ENCODE peak calls at places on chromosomes 16 and 17, in seven cellular contexts. R is GM23338, P is GM06990, M is body of pancreas, N is fibroblast of lung, Z is stomach, W is IMR-90. L is an unnamed sample.
A peak's percentile ranks its signal among the peaks of the same experiment; 100 is the strongest.

GRCh38 chr16:88978608-88979346 is 1.8 kb upstream of the CBFA2T3 start:
- DNase-seq in R (no peak), P (peak; percentile 91), M (no peak), N (no peak), Z (no peak), W (no peak), L (no peak)

GRCh38 chr17:66978514-66979061 is 14.1 kb downstream of the CACNG4 start:
- DNase-seq in R (no peak), P (no peak), M (no peak), N (no peak), Z (no peak), W (no peak), L (no peak)

GRCh38 chr17:35491417-35491816 is 42.9 kb upstream of the SLFN13 start:
- DNase-seq in R (no peak), P (no peak), M (no peak), N (no peak), Z (no peak), W (no peak), L (no peak)

GRCh38 chr16:3094289-3095027 is 4.6 kb downstream of the ZSCAN10 start:
- DNase-seq in R (peak; percentile 86), P (no peak), M (peak; percentile 62), N (peak; percentile 49), Z (peak; percentile 59), W (peak; percentile 23), L (no peak)

GRCh38 chr17:8366231-8366630 is 10.3 kb downstream of the KRABD2 start:
- DNase-seq in R (no peak), P (no peak), M (no peak), N (peak; percentile 72), Z (no peak), W (peak; percentile 84), L (no peak)

GRCh38 chr17:13601776-13602551 is at the start of gene HS3ST3A1:
- DNase-seq in R (peak; percentile 94), P (no peak), M (peak; percentile 34), N (peak; percentile 87), Z (no peak), W (peak; percentile 82), L (peak; percentile 92)

GRCh38 chr16:11134722-11135121 is 121.3 kb downstream of the SOCS1 start:
- DNase-seq in R (no peak), P (no peak), M (no peak), N (no peak), Z (no peak), W (no peak), L (no peak)

GRCh38 chr16:89918453-89919347 is at the start of gene MC1R:
- DNase-seq in R (peak; percentile 71), P (peak; percentile 71), M (no peak), N (peak; percentile 29), Z (no peak), W (peak; percentile 21), L (no peak)

GRCh38 chr16:85729907-85730465 is 20.9 kb downstream of the C16orf74 start:
- DNase-seq in R (no peak), P (no peak), M (no peak), N (no peak), Z (no peak), W (no peak), L (no peak)

GRCh38 chr17:27421111-27421510 is 35.1 kb upstream of the KSR1 start:
- DNase-seq in R (no peak), P (no peak), M (no peak), N (no peak), Z (no peak), W (no peak), L (no peak)

GRCh38 chr17:9725575-9725974 is 65.8 kb downstream of the DHRS7C start:
- DNase-seq in R (no peak), P (no peak), M (no peak), N (no peak), Z (no peak), W (no peak), L (no peak)

GRCh38 chr16:3321802-3322201 is 16.5 kb downstream of the ZNF75A start:
- DNase-seq in R (no peak), P (no peak), M (no peak), N (no peak), Z (no peak), W (no peak), L (no peak)

GRCh38 chr17:40791116-40791515 is 8.6 kb downstream of the KRT28 start:
- DNase-seq in R (no peak), P (no peak), M (no peak), N (no peak), Z (no peak), W (no peak), L (no peak)

GRCh38 chr17:40793800-40794199 is 6.0 kb downstream of the KRT28 start:
- DNase-seq in R (no peak), P (no peak), M (no peak), N (no peak), Z (no peak), W (no peak), L (no peak)

GRCh38 chr17:40794466-40794865 is 5.3 kb downstream of the KRT28 start:
- DNase-seq in R (no peak), P (no peak), M (no peak), N (no peak), Z (no peak), W (no peak), L (no peak)

GRCh38 chr17:40795019-40795667 is 4.6 kb downstream of the KRT28 start:
- DNase-seq in R (no peak), P (no peak), M (no peak), N (no peak), Z (no peak), W (no peak), L (no peak)

DNA sequence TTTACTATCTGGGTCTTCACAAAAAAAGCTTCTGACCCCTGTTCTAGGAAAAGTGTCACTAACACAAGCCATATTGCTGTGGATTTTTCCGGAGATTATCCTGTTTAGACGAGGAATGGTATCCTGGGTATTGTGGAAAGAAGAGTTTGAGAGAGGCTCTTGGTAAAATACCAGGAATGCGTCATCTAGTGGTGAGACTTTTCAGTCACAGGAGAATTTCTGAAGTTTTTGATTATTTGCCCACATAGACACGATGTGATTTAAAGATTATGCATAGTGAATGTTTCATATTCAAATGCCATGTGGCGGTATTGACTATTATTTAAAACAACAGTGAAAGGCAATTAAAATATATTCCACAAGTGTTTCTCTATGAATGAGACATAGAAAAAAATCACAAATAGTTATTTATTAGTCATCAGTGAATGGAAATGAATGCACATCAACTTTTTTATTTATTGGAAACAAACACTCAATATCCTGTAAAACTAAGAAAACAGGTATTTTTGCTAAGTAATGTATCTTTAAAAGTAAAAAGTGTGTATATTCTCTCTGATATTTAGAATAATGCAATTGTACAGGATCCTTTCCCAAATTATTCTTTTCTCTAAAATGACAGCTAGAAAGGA is 7.8 kb downstream of the KRT28 start:
- DNase-seq in R (peak; percentile 60), P (no peak), M (no peak), N (peak; percentile 68), Z (no peak), W (peak; percentile 55), L (no peak)
- TF ChIP-seq CTCF in R (peak; percentile 68), P (peak; percentile 61), M (peak; percentile 30), N (peak; percentile 76), Z (no peak), W (peak; percentile 71), L (peak; percentile 61)

GRCh38 chr17:69605571-69605970 is 191.1 kb downstream of the MAP2K6 start:
- DNase-seq in R (no peak), P (no peak), M (no peak), N (no peak), Z (no peak), W (peak; percentile 17), L (no peak)

GRCh38 chr17:69607162-69607834 is 192.8 kb downstream of the MAP2K6 start:
- DNase-seq in R (peak; percentile 80), P (peak; percentile 29), M (peak; percentile 85), N (peak; percentile 88), Z (peak; percentile 78), W (peak; percentile 85), L (no peak)

GRCh38 chr17:69608808-69609494 is 194.5 kb downstream of the MAP2K6 start:
- DNase-seq in R (no peak), P (no peak), M (peak; percentile 13), N (peak; percentile 91), Z (no peak), W (peak; percentile 96), L (no peak)

GRCh38 chr17:69608114-69608513 is 193.6 kb downstream of the MAP2K6 start:
- DNase-seq in R (no peak), P (no peak), M (no peak), N (no peak), Z (no peak), W (no peak), L (no peak)

DNA sequence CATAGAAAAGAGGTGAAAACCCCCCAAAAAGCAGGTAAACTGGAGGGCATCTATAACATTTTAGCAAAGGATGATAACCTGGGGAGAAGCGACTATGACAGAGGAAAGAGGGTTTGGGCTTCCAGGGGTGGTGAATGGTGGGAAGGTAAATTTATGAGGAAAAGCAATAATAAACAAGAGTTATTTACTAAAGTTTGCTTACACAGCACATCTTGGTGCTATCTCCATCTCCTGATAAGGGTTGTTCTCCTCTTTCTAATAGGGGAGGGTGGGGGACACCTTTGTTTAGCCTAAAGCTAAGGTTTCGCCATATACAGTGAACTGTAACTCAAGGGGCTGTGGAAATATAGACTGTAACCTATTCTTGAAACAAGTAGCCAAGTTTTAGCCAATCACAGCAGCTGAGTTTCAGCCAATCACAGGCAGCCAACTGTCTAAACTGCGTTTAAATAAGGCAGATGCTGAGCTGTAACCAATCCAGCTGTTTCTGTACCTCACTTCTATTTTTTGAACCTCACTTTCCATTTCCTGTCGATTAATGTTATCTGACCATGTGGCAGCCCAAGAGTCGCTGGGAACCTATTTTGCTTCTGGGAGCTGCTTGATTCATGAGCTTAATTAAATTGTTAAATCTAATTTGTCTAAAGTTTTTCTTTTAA is 191.8 kb downstream of the MAP2K6 start:
- DNase-seq in R (no peak), P (no peak), M (no peak), N (no peak), Z (no peak), W (no peak), L (no peak)
- TF ChIP-seq CTCF in R (no peak), P (no peak), M (no peak), N (no peak), Z (no peak), W (no peak), L (no peak)

DNA sequence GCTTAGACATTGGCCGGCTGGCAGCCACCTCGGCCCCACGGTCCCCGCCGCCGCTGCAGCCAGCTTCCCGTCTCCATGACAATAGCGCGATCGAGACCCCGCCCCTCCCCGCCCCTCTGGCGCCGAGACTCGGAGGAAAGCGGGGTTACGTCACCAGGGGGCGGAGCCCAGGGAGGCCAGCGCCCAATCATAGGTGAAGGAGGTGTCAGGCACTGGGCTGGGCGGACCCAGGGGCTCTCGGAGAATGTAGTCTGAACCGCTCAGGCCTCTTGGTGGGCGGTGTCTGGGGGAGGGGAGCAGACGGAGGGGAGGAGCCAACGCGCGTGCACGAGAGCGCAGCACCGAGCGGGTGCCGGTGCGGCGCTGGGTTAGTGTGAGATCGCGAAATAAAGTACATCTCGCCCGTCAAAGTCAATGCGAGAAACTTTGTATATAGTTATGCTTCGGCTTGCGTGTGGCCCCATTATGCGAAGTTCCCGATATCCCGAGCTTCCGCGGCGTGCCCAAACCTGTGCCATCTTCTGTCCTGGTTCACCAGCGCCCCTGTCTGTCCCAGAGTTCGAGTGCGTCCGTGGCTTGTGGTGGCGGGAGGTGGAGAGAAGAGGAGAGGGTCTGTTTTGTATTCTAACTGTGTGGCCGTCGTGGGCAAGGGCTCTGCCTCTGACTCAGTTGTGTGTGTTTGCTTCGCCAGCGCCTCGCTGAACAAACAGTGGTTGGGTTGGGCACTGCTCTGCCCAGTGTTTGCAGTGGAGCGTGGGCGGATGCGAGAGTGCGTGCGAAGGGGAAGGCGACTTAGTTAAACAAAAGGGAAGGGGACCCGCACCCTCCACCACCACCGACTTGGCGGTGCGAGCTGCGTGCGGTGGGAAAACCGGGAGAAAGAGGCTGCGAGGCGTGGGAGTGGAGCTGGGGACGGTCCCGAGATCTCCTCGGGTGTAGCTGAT is 1.3 kb upstream of the IRX5 start:
- DNase-seq in R (peak; percentile 99), P (peak; percentile 88), M (peak; percentile 100), N (peak; percentile 90), Z (peak; percentile 100), W (peak; percentile 94), L (peak; percentile 100)
- TF ChIP-seq CTCF in R (no peak), P (no peak), M (no peak), N (no peak), Z (no peak), W (no peak), L (peak; percentile 38)

GRCh38 chr17:1058423-1059130 is 61.6 kb downstream of the TIMM22 start:
- DNase-seq in R (peak; percentile 74), P (no peak), M (peak; percentile 56), N (peak; percentile 32), Z (peak; percentile 71), W (peak; percentile 35), L (no peak)
- TF ChIP-seq CTCF in R (peak; percentile 77), P (peak; percentile 51), M (peak; percentile 28), N (peak; percentile 41), Z (no peak), W (peak; percentile 49), L (peak; percentile 60)